ENCODE peak calls at places on chromosomes 6 and 20, in eight cellular contexts. One of them, this sample, is unnamed.

GRCh38 chr6:152142116-152142515 is 334.6 kb downstream of the ESR1 start:
- DNase-seq in brain microvascular endothelial cell: no peak
- DNase-seq in PC-9: no peak
- DNase-seq in coronary artery: no peak
- DNase-seq in breast epithelium: no peak
- DNase-seq in heart right ventricle: no peak
- DNase-seq in adrenal gland: no peak
- DNase-seq in ovary: no peak
- DNase-seq in this sample: no peak

GRCh38 chr6:26270903-26271639 is 93.9 kb upstream of the BTN3A2 start:
- DNase-seq in PC-9: peak
- DNase-seq in breast epithelium: peak
- DNase-seq in ovary: peak
- DNase-seq in heart right ventricle: peak
- DNase-seq in adrenal gland: peak
- DNase-seq in coronary artery: peak
- DNase-seq in brain microvascular endothelial cell: peak
- DNase-seq in this sample: peak

GRCh38 chr6:95280690-95281273 is 296.6 kb upstream of the MANEA start:
- DNase-seq in breast epithelium: no peak
- DNase-seq in PC-9: peak
- DNase-seq in coronary artery: no peak
- DNase-seq in brain microvascular endothelial cell: no peak
- DNase-seq in ovary: no peak
- DNase-seq in adrenal gland: no peak
- DNase-seq in heart right ventricle: peak
- DNase-seq in this sample: no peak

GRCh38 chr6:31058128-31058894 is 48.0 kb downstream of the MUC22 start:
- DNase-seq in brain microvascular endothelial cell: peak
- DNase-seq in ovary: no peak
- DNase-seq in adrenal gland: no peak
- DNase-seq in coronary artery: no peak
- DNase-seq in PC-9: peak
- DNase-seq in breast epithelium: peak
- DNase-seq in heart right ventricle: no peak
- DNase-seq in this sample: peak

GRCh38 chr20:54848262-54848661 is 372.9 kb downstream of the DOK5 start:
- DNase-seq in PC-9: no peak
- DNase-seq in adrenal gland: no peak
- DNase-seq in breast epithelium: no peak
- DNase-seq in ovary: no peak
- DNase-seq in brain microvascular endothelial cell: no peak
- DNase-seq in heart right ventricle: no peak
- DNase-seq in coronary artery: no peak
- DNase-seq in this sample: no peak

GRCh38 chr6:64014581-64014980 is 379.0 kb downstream of the PHF3 start:
- DNase-seq in brain microvascular endothelial cell: no peak
- DNase-seq in coronary artery: no peak
- DNase-seq in adrenal gland: no peak
- DNase-seq in breast epithelium: no peak
- DNase-seq in PC-9: no peak
- DNase-seq in ovary: no peak
- DNase-seq in heart right ventricle: no peak
- DNase-seq in this sample: no peak

GRCh38 chr20:22425344-22426295 is 158.8 kb downstream of the FOXA2 start:
- DNase-seq in brain microvascular endothelial cell: no peak
- DNase-seq in coronary artery: no peak
- DNase-seq in ovary: no peak
- DNase-seq in adrenal gland: no peak
- DNase-seq in heart right ventricle: no peak
- DNase-seq in breast epithelium: no peak
- DNase-seq in PC-9: no peak
- DNase-seq in this sample: no peak

GRCh38 chr6:165321150-165321549 is 11.7 kb upstream of the C6orf118 start:
- DNase-seq in brain microvascular endothelial cell: no peak
- DNase-seq in ovary: no peak
- DNase-seq in coronary artery: no peak
- DNase-seq in PC-9: no peak
- DNase-seq in heart right ventricle: no peak
- DNase-seq in breast epithelium: no peak
- DNase-seq in adrenal gland: no peak
- DNase-seq in this sample: no peak

GRCh38 chr20:21269772-21270171 is 33.4 kb upstream of the XRN2 start:
- DNase-seq in ovary: no peak
- DNase-seq in brain microvascular endothelial cell: no peak
- DNase-seq in adrenal gland: no peak
- DNase-seq in breast epithelium: no peak
- DNase-seq in coronary artery: no peak
- DNase-seq in PC-9: no peak
- DNase-seq in heart right ventricle: no peak
- DNase-seq in this sample: no peak

GRCh38 chr6:35258858-35259193 is 709 bp upstream of the ZNF76 start:
- DNase-seq in adrenal gland: no peak
- DNase-seq in heart right ventricle: peak
- DNase-seq in coronary artery: no peak
- DNase-seq in ovary: no peak
- DNase-seq in PC-9: peak
- DNase-seq in breast epithelium: no peak
- DNase-seq in brain microvascular endothelial cell: peak
- DNase-seq in this sample: no peak

GRCh38 chr6:139592011-139592410 is 217.6 kb upstream of the CITED2 start:
- DNase-seq in ovary: no peak
- DNase-seq in adrenal gland: no peak
- DNase-seq in breast epithelium: no peak
- DNase-seq in brain microvascular endothelial cell: no peak
- DNase-seq in PC-9: no peak
- DNase-seq in heart right ventricle: no peak
- DNase-seq in coronary artery: no peak
- DNase-seq in this sample: no peak

GRCh38 chr6:27078734-27079357 is 168.7 kb upstream of the PRSS16 start:
- DNase-seq in PC-9: peak
- DNase-seq in breast epithelium: no peak
- DNase-seq in heart right ventricle: peak
- DNase-seq in coronary artery: no peak
- DNase-seq in ovary: no peak
- DNase-seq in adrenal gland: peak
- DNase-seq in brain microvascular endothelial cell: peak
- DNase-seq in this sample: peak

GRCh38 chr6:26597389-26597766 is 625 bp downstream of the ABT1 start:
- DNase-seq in ovary: no peak
- DNase-seq in breast epithelium: no peak
- DNase-seq in coronary artery: no peak
- DNase-seq in PC-9: no peak
- DNase-seq in heart right ventricle: no peak
- DNase-seq in adrenal gland: no peak
- DNase-seq in brain microvascular endothelial cell: no peak
- DNase-seq in this sample: no peak

GRCh38 chr6:17289491-17290106 is 8.4 kb downstream of the RBM24 start:
- DNase-seq in PC-9: no peak
- DNase-seq in brain microvascular endothelial cell: peak
- DNase-seq in coronary artery: peak
- DNase-seq in heart right ventricle: peak
- DNase-seq in ovary: no peak
- DNase-seq in adrenal gland: peak
- DNase-seq in breast epithelium: no peak
- DNase-seq in this sample: no peak

GRCh38 chr6:168929871-168930450 is 323.7 kb downstream of the THBS2 start:
- DNase-seq in heart right ventricle: no peak
- DNase-seq in coronary artery: no peak
- DNase-seq in ovary: no peak
- DNase-seq in adrenal gland: no peak
- DNase-seq in breast epithelium: no peak
- DNase-seq in PC-9: no peak
- DNase-seq in brain microvascular endothelial cell: no peak
- DNase-seq in this sample: no peak

GRCh38 chr20:58713801-58714339 is 21.3 kb downstream of the NPEPL1 start:
- DNase-seq in heart right ventricle: no peak
- DNase-seq in ovary: no peak
- DNase-seq in brain microvascular endothelial cell: no peak
- DNase-seq in PC-9: no peak
- DNase-seq in breast epithelium: peak
- DNase-seq in adrenal gland: peak
- DNase-seq in coronary artery: peak
- DNase-seq in this sample: peak

GRCh38 chr6:111710911-111711310 is 105.2 kb upstream of the TRAF3IP2 start:
- DNase-seq in adrenal gland: no peak
- DNase-seq in brain microvascular endothelial cell: no peak
- DNase-seq in PC-9: no peak
- DNase-seq in breast epithelium: no peak
- DNase-seq in coronary artery: no peak
- DNase-seq in heart right ventricle: no peak
- DNase-seq in ovary: no peak
- DNase-seq in this sample: no peak

GRCh38 chr6:111709201-111709600 is 103.5 kb upstream of the TRAF3IP2 start:
- DNase-seq in brain microvascular endothelial cell: no peak
- DNase-seq in breast epithelium: no peak
- DNase-seq in heart right ventricle: no peak
- DNase-seq in coronary artery: no peak
- DNase-seq in adrenal gland: no peak
- DNase-seq in ovary: no peak
- DNase-seq in PC-9: no peak
- DNase-seq in this sample: no peak

GRCh38 chr6:111709615-111710398 is 104.1 kb upstream of the TRAF3IP2 start:
- DNase-seq in coronary artery: no peak
- DNase-seq in heart right ventricle: peak
- DNase-seq in PC-9: peak
- DNase-seq in breast epithelium: peak
- DNase-seq in brain microvascular endothelial cell: peak
- DNase-seq in ovary: peak
- DNase-seq in adrenal gland: peak
- DNase-seq in this sample: peak

GRCh38 chr6:111711476-111711875 is 105.8 kb upstream of the TRAF3IP2 start:
- DNase-seq in coronary artery: no peak
- DNase-seq in PC-9: no peak
- DNase-seq in heart right ventricle: peak
- DNase-seq in brain microvascular endothelial cell: no peak
- DNase-seq in breast epithelium: peak
- DNase-seq in ovary: peak
- DNase-seq in adrenal gland: no peak
- DNase-seq in this sample: no peak

DNA sequence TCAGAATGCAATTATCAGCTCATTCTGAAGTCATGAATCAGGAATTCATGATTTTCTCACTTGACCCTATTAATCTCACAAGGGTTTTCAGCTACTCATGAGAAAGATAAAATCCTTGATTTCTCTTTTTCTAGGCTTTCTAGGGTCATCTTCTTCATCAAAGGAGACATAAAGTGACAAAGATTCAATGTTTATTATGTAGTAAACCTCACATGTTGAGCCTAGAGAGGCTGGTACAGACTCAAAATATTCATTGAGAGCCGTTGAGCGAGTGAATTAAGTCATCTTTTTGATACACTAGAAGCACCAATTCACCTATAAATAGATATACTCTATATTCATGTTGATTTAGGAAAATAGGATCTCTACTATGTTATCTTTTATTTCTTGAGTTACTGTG is 104.8 kb upstream of the TRAF3IP2 start:
- DNase-seq in brain microvascular endothelial cell: no peak
- DNase-seq in PC-9: no peak
- DNase-seq in heart right ventricle: no peak
- DNase-seq in coronary artery: no peak
- DNase-seq in breast epithelium: no peak
- DNase-seq in adrenal gland: no peak
- DNase-seq in ovary: no peak
- DNase-seq in this sample: no peak
- H3K27ac ChIP-seq in brain microvascular endothelial cell: no peak
- H3K27ac ChIP-seq in PC-9: no peak
- H3K27ac ChIP-seq in heart right ventricle: peak
- H3K27ac ChIP-seq in coronary artery: no peak
- H3K27ac ChIP-seq in breast epithelium: peak
- H3K27ac ChIP-seq in adrenal gland: no peak
- H3K27ac ChIP-seq in ovary: peak
- H3K27ac ChIP-seq in this sample: no peak

DNA sequence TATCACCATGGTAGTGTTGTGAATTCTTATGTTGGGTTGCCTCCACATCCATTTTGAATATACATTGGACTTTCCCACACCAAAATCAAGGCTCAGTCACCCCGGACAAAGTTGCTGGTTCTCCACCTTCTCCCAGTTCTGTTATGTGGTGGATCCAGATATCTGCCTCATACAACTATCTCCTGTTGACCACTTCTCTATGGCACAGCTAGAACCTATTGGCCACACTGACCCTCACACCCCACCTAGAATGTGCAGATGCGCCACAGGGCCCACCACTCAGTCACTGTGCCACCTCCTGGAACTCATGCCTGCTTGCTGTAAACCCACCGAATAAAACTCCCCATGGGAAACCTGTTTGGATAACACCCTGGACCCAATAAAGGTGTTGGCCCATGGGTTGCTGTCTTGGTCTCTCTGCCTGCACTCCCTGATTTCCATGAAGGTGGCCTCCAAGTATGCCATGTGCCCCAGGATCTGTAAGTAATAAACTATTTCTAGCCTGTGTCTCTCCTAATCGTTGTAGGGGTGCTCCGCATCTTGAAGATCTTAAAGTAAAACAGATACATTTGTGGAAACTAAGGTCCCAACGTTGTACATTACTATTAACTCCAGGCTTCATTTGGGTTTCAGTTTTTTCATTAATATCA is 7.2 kb upstream of the NQO2 start:
- DNase-seq in breast epithelium: no peak
- DNase-seq in ovary: no peak
- DNase-seq in heart right ventricle: no peak
- DNase-seq in adrenal gland: no peak
- DNase-seq in brain microvascular endothelial cell: no peak
- DNase-seq in coronary artery: no peak
- DNase-seq in PC-9: no peak
- DNase-seq in this sample: no peak
- H3K27ac ChIP-seq in breast epithelium: no peak
- H3K27ac ChIP-seq in ovary: no peak
- H3K27ac ChIP-seq in heart right ventricle: no peak
- H3K27ac ChIP-seq in adrenal gland: no peak
- H3K27ac ChIP-seq in brain microvascular endothelial cell: no peak
- H3K27ac ChIP-seq in coronary artery: peak
- H3K27ac ChIP-seq in PC-9: no peak
- H3K27ac ChIP-seq in this sample: no peak

DNA sequence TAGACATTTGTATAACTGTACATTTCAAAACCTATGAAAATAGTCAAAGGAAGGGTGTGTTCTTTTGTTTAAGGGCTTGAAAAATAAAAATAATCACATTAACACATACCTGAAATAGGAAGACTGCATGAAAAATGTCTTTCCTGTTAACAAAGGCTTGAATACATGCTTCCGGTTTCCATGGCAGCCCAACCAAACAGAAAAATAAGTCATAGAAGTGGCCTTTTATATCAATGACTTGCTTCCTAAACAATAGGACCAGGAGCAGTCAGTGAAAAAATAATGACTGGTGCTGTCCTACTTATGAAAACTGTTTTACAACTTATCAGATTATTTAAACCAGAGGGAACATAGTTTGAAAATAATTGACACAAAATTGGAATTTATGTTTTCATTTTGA is 412.6 kb upstream of the PLCB4 start:
- DNase-seq in brain microvascular endothelial cell: peak
- DNase-seq in PC-9: no peak
- DNase-seq in coronary artery: no peak
- DNase-seq in heart right ventricle: peak
- DNase-seq in ovary: no peak
- DNase-seq in breast epithelium: no peak
- DNase-seq in adrenal gland: no peak
- DNase-seq in this sample: no peak
- H3K27ac ChIP-seq in brain microvascular endothelial cell: no peak
- H3K27ac ChIP-seq in PC-9: no peak
- H3K27ac ChIP-seq in coronary artery: no peak
- H3K27ac ChIP-seq in heart right ventricle: peak
- H3K27ac ChIP-seq in ovary: no peak
- H3K27ac ChIP-seq in breast epithelium: no peak
- H3K27ac ChIP-seq in adrenal gland: no peak
- H3K27ac ChIP-seq in this sample: no peak

GRCh38 chr20:63536241-63536977 is 767 bp downstream of the PTK6 start:
- DNase-seq in heart right ventricle: no peak
- DNase-seq in breast epithelium: peak
- DNase-seq in coronary artery: no peak
- DNase-seq in brain microvascular endothelial cell: peak
- DNase-seq in adrenal gland: no peak
- DNase-seq in ovary: no peak
- DNase-seq in PC-9: peak
- DNase-seq in this sample: no peak
- H3K27ac ChIP-seq in heart right ventricle: no peak
- H3K27ac ChIP-seq in breast epithelium: peak
- H3K27ac ChIP-seq in coronary artery: no peak
- H3K27ac ChIP-seq in brain microvascular endothelial cell: no peak
- H3K27ac ChIP-seq in adrenal gland: no peak
- H3K27ac ChIP-seq in ovary: no peak
- H3K27ac ChIP-seq in PC-9: peak
- H3K27ac ChIP-seq in this sample: no peak